ENCODE peak calls at places on chromosomes 13 and 19, in four cellular contexts. A is transverse colon, X is pancreas, D is fibroblast of lung. L is an unnamed sample. For H3K4me1, the result is how much of the 10 kb centered on the place peaks cover.

GRCh38 chr13:111567637-111568036 is 247.2 kb downstream of the TEX29 start:
- DNase-seq in X (no peak), A (no peak), D (no peak), L (no peak)

GRCh38 chr13:112513761-112514160 is 74.2 kb downstream of the TUBGCP3 start:
- DNase-seq in X (no peak), D (no peak), A (no peak), L (no peak)

GRCh38 chr19:870963-871401 is 11.5 kb downstream of the CFD start:
- DNase-seq in A (no peak), X (peak), D (peak), L (peak)

GRCh38 chr19:38204096-38204495 is 19.9 kb downstream of the DPF1 start:
- DNase-seq in D (no peak), X (no peak), A (no peak), L (no peak)

GRCh38 chr19:48292798-48293197 is 22.9 kb downstream of the ZNF114 start:
- DNase-seq in A (no peak), X (no peak), D (peak), L (peak)

GRCh38 chr19:10107817-10108367 is 1.7 kb downstream of the PPAN start:
- DNase-seq in X (no peak), D (no peak), A (no peak), L (no peak)

GRCh38 chr13:30006246-30006645 is 155.8 kb upstream of the UBL3 start:
- DNase-seq in A (no peak), X (no peak), D (no peak), L (no peak)

GRCh38 chr19:5086725-5087439 is 118.0 kb downstream of the KDM4B start:
- DNase-seq in D (no peak), A (no peak), X (no peak), L (no peak)

GRCh38 chr19:39858541-39858940 is 12.4 kb upstream of the FBL start:
- DNase-seq in X (no peak), D (no peak), A (peak), L (peak)

GRCh38 chr19:1384478-1385110 is 887 bp downstream of the NDUFS7 start:
- DNase-seq in A (no peak), X (no peak), D (no peak), L (no peak)

GRCh38 chr19:4519521-4520277 is 1.4 kb upstream of the PLIN4 start:
- DNase-seq in D (no peak), X (no peak), A (peak), L (no peak)

GRCh38 chr19:6229951-6230712 is 49.6 kb downstream of the MLLT1 start:
- DNase-seq in A (no peak), X (no peak), D (no peak), L (no peak)

GRCh38 chr13:98476106-98476505 is 100.8 kb downstream of the STK24 start:
- DNase-seq in D (no peak), A (no peak), X (no peak), L (no peak)

GRCh38 chr13:91142572-91142971 is 204.9 kb upstream of the MIR17HG start:
- DNase-seq in A (no peak), X (peak), D (peak), L (peak)

GRCh38 chr13:37277435-37278144 is 172.1 kb upstream of the CSNK1A1L start:
- DNase-seq in X (no peak), D (no peak), A (no peak), L (peak)

GRCh38 chr19:13899912-13900584 is 5.9 kb downstream of the BRME1 start:
- DNase-seq in A (no peak), X (no peak), D (no peak), L (no peak)

GRCh38 chr13:25738797-25739196 is 313.0 kb downstream of the SHISA2 start:
- DNase-seq in D (no peak), X (no peak), A (no peak), L (peak)

GRCh38 chr19:43957891-43958290 is 6.9 kb downstream of the ZNF221 start:
- DNase-seq in D (peak), X (no peak), A (no peak), L (peak)

GRCh38 chr13:76854894-76855293 is 31.3 kb downstream of the KCTD12 start:
- DNase-seq in X (no peak), D (peak), A (no peak), L (peak)

GRCh38 chr19:16893686-16893990 is 4.8 kb downstream of the F2RL3 start:
- DNase-seq in D (no peak), A (peak), X (no peak), L (no peak)

GRCh38 chr13:52411629-52412028 is 5.7 kb upstream of the THSD1 start:
- DNase-seq in D (peak), A (no peak), X (no peak), L (peak)

GRCh38 chr13:97239943-97240788 is 18.0 kb downstream of the MBNL2 start:
- DNase-seq in X (no peak), A (no peak), D (no peak), L (no peak)

GRCh38 chr19:39444598-39445257 is 654 bp upstream of the SUPT5H start:
- DNase-seq in X (no peak), A (no peak), D (peak), L (peak)

GRCh38 chr13:24905242-24905641 is 141.3 kb downstream of the RNF17 start:
- DNase-seq in A (no peak), X (no peak), D (peak), L (no peak)

GRCh38 chr19:18021121-18021755 is 13.3 kb downstream of the ARRDC2 start:
- DNase-seq in A (peak), X (peak), D (peak), L (peak)

GRCh38 chr19:43768273-43769050 is 12.3 kb downstream of the KCNN4 start:
- DNase-seq in A (peak), D (no peak), X (no peak), L (no peak)

GRCh38 chr13:30796833-30797601 is 61.7 kb downstream of the ALOX5AP start:
- DNase-seq in A (no peak), D (no peak), X (no peak), L (peak)

GRCh38 chr13:28531195-28531955 is 36.4 kb upstream of the FLT1 start:
- DNase-seq in A (peak), X (no peak), D (peak), L (no peak)

GRCh38 chr13:19332380-19332779 is 150.8 kb upstream of the TUBA3C start:
- DNase-seq in X (no peak), D (no peak), A (no peak), L (no peak)

GRCh38 chr13:113862191-113862765 is 1.6 kb downstream of the GAS6 start:
- DNase-seq in A (no peak), D (peak), X (peak), L (no peak)
- H3K27ac ChIP-seq in A (peak), D (peak), X (peak), L (no peak)

GRCh38 chr13:110134801-110135200 is 172.2 kb downstream of the COL4A1 start:
- DNase-seq in D (no peak), X (no peak), A (no peak), L (no peak)
- H3K4me1 ChIP-seq in D (under half), X (under half), A (under half), L (under half)

GRCh38 chr13:113548778-113549621 is 35.6 kb upstream of the TFDP1 start:
- DNase-seq in A (peak), D (no peak), X (no peak), L (no peak)
- H3K27ac ChIP-seq in A (no peak), D (no peak), X (no peak), L (peak)

GRCh38 chr19:15466851-15467733 is 2.7 kb upstream of the RASAL3 start:
- DNase-seq in A (peak), D (no peak), X (no peak), L (peak)
- H3K4me1 ChIP-seq in A (under half), D (under half), X (under half), L (under half)

L was measured in astrocyte.